ENCODE peak calls at places on chromosomes 7 and 10, in nine cellular contexts. J is psoas muscle, R is OCI-LY7, P is A549, T is ovary, L is HL-60, K is fibroblast of lung, M is neural crest cell, U is choroid plexus epithelial cell. Q is an unnamed sample.

GRCh38 chr10:100395626-100396025 is 48.6 kb downstream of the SCD start:
- DNase-seq in U (no peak), T (no peak), L (no peak), P (no peak), K (no peak), J (no peak), R (no peak), M (no peak), Q (no peak)

GRCh38 chr7:70788276-70788675 is 343.7 kb upstream of the GALNT17 start:
- DNase-seq in L (no peak), U (no peak), J (no peak), M (no peak), K (no peak), T (no peak), R (no peak), P (no peak), Q (no peak)

GRCh38 chr7:108448777-108449576 is 7.3 kb downstream of the NRCAM start:
- DNase-seq in J (no peak), K (peak; percentile 17), P (no peak), T (no peak), U (no peak), M (peak; percentile 33), L (no peak), R (no peak), Q (no peak)

GRCh38 chr10:16674147-16674703 is 143.0 kb downstream of the RSU1 start:
- DNase-seq in L (no peak), P (no peak), M (no peak), T (no peak), R (no peak), U (no peak), J (no peak), K (no peak), Q (no peak)

GRCh38 chr10:78896169-78896931 is 172.4 kb upstream of the ZMIZ1 start:
- DNase-seq in J (no peak), T (no peak), L (no peak), U (no peak), R (no peak), M (no peak), P (no peak), K (no peak), Q (no peak)

GRCh38 chr7:44112231-44112996 is 8.3 kb downstream of the AEBP1 start:
- DNase-seq in U (no peak), K (no peak), J (peak; percentile 46), R (no peak), T (no peak), M (no peak), L (no peak), P (no peak), Q (no peak)

GRCh38 chr10:29064665-29065064 is 224.2 kb upstream of the LYZL1 start:
- DNase-seq in M (no peak), T (no peak), L (no peak), J (no peak), P (no peak), U (peak; percentile 50), R (no peak), K (peak; percentile 14), Q (no peak)

GRCh38 chr7:27899601-27900000 is 159.6 kb downstream of the TAX1BP1 start:
- DNase-seq in K (no peak), U (no peak), L (no peak), R (no peak), M (no peak), T (no peak), P (no peak), J (no peak), Q (no peak)

GRCh38 chr10:278707-279106 is 143.5 kb downstream of the ZMYND11 start:
- DNase-seq in R (no peak), J (no peak), M (no peak), T (no peak), P (no peak), U (no peak), K (no peak), L (no peak), Q (no peak)

GRCh38 chr10:56722912-56723311 is 361.9 kb upstream of the ZWINT start:
- DNase-seq in R (no peak), L (no peak), T (no peak), U (no peak), M (no peak), P (no peak), J (no peak), K (no peak), Q (no peak)

GRCh38 chr10:80289451-80290287 is at the start of gene MAT1A:
- DNase-seq in M (no peak), R (no peak), J (no peak), K (peak; percentile 13), L (no peak), T (no peak), U (peak; percentile 19), P (no peak), Q (no peak)

GRCh38 chr10:43076311-43076875 is 476 bp upstream of the RET start:
- DNase-seq in R (no peak), U (no peak), T (no peak), K (no peak), M (no peak), J (peak; percentile 48), L (peak; percentile 36), P (no peak), Q (no peak)

GRCh38 chr7:22572292-22572691 is 72.3 kb upstream of the STEAP1B start:
- DNase-seq in M (no peak), T (no peak), U (no peak), K (no peak), R (no peak), P (no peak), J (no peak), L (no peak), Q (no peak)

GRCh38 chr10:60270426-60270825 is 119.2 kb downstream of the ANK3 start:
- DNase-seq in P (no peak), J (no peak), R (no peak), K (no peak), U (no peak), L (no peak), T (no peak), M (no peak), Q (no peak)

GRCh38 chr10:119364941-119365340 is 157.6 kb downstream of the GRK5 start:
- DNase-seq in R (no peak), M (no peak), L (no peak), U (peak; percentile 64), K (peak; percentile 44), T (no peak), P (no peak), J (no peak), Q (no peak)

GRCh38 chr7:2886900-2887299 is 42.8 kb upstream of the GNA12 start:
- DNase-seq in U (peak; percentile 95), M (peak; percentile 57), R (peak; percentile 84), J (no peak), L (peak; percentile 69), T (peak; percentile 70), K (peak; percentile 90), P (peak; percentile 87), Q (no peak)

GRCh38 chr10:25725917-25726716 is 207.9 kb upstream of the MYO3A start:
- DNase-seq in R (peak; percentile 65), M (peak; percentile 44), K (peak; percentile 50), T (no peak), L (peak; percentile 28), U (peak; percentile 79), J (no peak), P (peak; percentile 47), Q (no peak)

GRCh38 chr10:96377816-96378294 is 19.1 kb upstream of the OPALIN start:
- DNase-seq in P (no peak), R (peak; percentile 16), J (no peak), U (peak; percentile 92), T (peak; percentile 41), K (no peak), M (no peak), L (no peak), Q (no peak)

GRCh38 chr10:44922021-44922420 is 10.9 kb downstream of the TMEM72 start:
- DNase-seq in K (no peak), L (no peak), T (no peak), R (no peak), P (no peak), M (no peak), U (no peak), J (no peak), Q (no peak)

GRCh38 chr10:70190581-70190980 is 20.3 kb upstream of the SAR1A start:
- DNase-seq in R (no peak), L (no peak), T (no peak), M (no peak), P (no peak), K (peak; percentile 20), J (no peak), U (peak; percentile 36), Q (no peak)

GRCh38 chr7:29556405-29557195 is 7.0 kb upstream of the PRR15 start:
- DNase-seq in M (no peak), T (no peak), R (no peak), K (no peak), L (no peak), P (no peak), U (no peak), J (no peak), Q (no peak)

GRCh38 chr7:65820287-65820950 is 52.5 kb upstream of the VKORC1L1 start:
- DNase-seq in L (no peak), P (no peak), K (peak; percentile 7), U (peak; percentile 21), T (no peak), R (no peak), J (no peak), M (no peak), Q (no peak)

GRCh38 chr7:80681272-80681885 is 42.9 kb downstream of the CD36 start:
- DNase-seq in J (no peak), R (no peak), P (peak; percentile 46), K (peak; percentile 59), U (peak; percentile 72), T (no peak), M (no peak), L (no peak), Q (no peak)
- TF ChIP-seq CTCF in J (peak; percentile 50), R (peak; percentile 61), P (peak; percentile 60), K (peak; percentile 26), U (peak; percentile 70), T (no peak), M (peak; percentile 64), L (peak; percentile 1), Q (peak; percentile 20)

GRCh38 chr7:4849390-4849789 is 12.4 kb downstream of the PAPOLB start:
- DNase-seq in M (peak; percentile 14), R (peak; percentile 31), U (peak; percentile 62), J (no peak), T (no peak), K (peak; percentile 32), P (peak; percentile 21), L (peak; percentile 9), Q (no peak)
- TF ChIP-seq CTCF in M (peak; percentile 59), R (peak; percentile 69), U (peak; percentile 56), J (peak; percentile 12), T (no peak), K (peak; percentile 13), P (peak; percentile 29), L (no peak), Q (no peak)

DNA sequence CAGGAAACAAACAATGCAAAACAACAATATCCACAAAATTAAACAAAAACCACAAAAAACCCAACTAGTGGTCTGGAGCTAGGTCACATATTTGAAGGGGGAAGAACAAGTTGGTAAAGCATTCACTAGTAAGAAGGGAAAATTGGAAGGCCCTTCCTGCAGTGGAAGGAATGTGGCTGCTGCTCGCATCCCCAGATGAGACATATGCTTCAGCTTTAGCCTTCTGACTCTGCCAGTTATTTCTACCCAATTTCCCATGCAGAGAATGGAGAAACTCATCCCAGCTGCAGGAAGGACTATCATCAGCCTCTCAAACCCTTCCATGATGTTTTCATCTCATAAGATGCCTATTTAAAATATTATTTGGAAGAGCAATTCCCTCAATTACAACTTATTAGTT is 176.6 kb downstream of the BMPER start:
- DNase-seq in L (no peak), U (no peak), T (no peak), K (no peak), J (no peak), R (no peak), P (no peak), M (no peak), Q (no peak)
- TF ChIP-seq CTCF in L (no peak), U (no peak), T (no peak), K (no peak), J (no peak), R (no peak), P (no peak), M (no peak), Q (no peak)

GRCh38 chr7:34320926-34321609 is 336.9 kb upstream of the NPSR1 start:
- DNase-seq in P (peak; percentile 82), U (peak; percentile 80), T (peak; percentile 61), M (peak; percentile 59), R (peak; percentile 53), L (peak; percentile 29), K (peak; percentile 66), J (peak; percentile 60), Q (peak; percentile 24)
- TF ChIP-seq CTCF in P (peak; percentile 91), U (peak; percentile 94), T (peak; percentile 71), M (peak; percentile 98), R (peak; percentile 93), L (peak; percentile 59), K (peak; percentile 93), J (peak; percentile 72), Q (peak; percentile 97)